ENCODE peak calls at places on chromosomes 3 and 15, in eight cellular contexts. Y, K, J, I, N, B, T and H are unnamed samples.
A peak's percentile ranks its signal among the peaks of the same experiment; 100 is the strongest.

GRCh38 chr15:31273258-31273941 is 53.2 kb upstream of the KLF13 start:
- DNase-seq in T (peak; percentile 30), N (peak; percentile 42), J (peak; percentile 59), Y (peak; percentile 30), K (peak; percentile 40), I (no peak), B (no peak), H (no peak)

GRCh38 chr3:57952651-57953050 is 55.6 kb upstream of the FLNB start:
- DNase-seq in T (no peak), Y (peak; percentile 13), I (no peak), B (no peak), K (no peak), J (no peak), N (no peak), H (no peak)

GRCh38 chr15:100008258-100008657 is 275.0 kb upstream of the LYSMD4 start:
- DNase-seq in Y (no peak), T (no peak), I (peak; percentile 20), K (no peak), J (peak; percentile 65), N (no peak), B (no peak), H (no peak)

GRCh38 chr3:156448300-156448699 is 106.6 kb downstream of the SSR3 start:
- DNase-seq in Y (no peak), T (no peak), N (no peak), I (peak; percentile 29), J (no peak), K (no peak), B (peak; percentile 39), H (peak; percentile 3)

GRCh38 chr3:189967254-189967865 is 153.3 kb downstream of the P3H2 start:
- DNase-seq in K (no peak), T (no peak), B (peak; percentile 73), I (peak; percentile 44), Y (no peak), J (no peak), N (no peak), H (peak; percentile 48)

GRCh38 chr3:159926573-159926972 is 62.1 kb upstream of the IL12A start:
- DNase-seq in K (no peak), J (no peak), B (no peak), I (no peak), N (no peak), T (no peak), Y (no peak), H (no peak)

GRCh38 chr3:64056616-64057165 is 33.4 kb upstream of the PSMD6 start:
- DNase-seq in T (no peak), N (no peak), K (no peak), I (peak; percentile 96), J (no peak), B (no peak), Y (no peak), H (no peak)

GRCh38 chr3:183180105-183180763 is 17.7 kb upstream of the LAMP3 start:
- DNase-seq in J (no peak), Y (no peak), K (peak; percentile 46), I (no peak), B (peak; percentile 15), N (no peak), T (no peak), H (no peak)

GRCh38 chr3:42692667-42693529 is 7.6 kb downstream of the KLHL40 start:
- DNase-seq in B (no peak), T (peak; percentile 29), J (no peak), I (no peak), N (no peak), K (no peak), Y (peak; percentile 19), H (no peak)

GRCh38 chr3:58095471-58096145 is 87.4 kb downstream of the FLNB start:
- DNase-seq in T (no peak), N (no peak), J (no peak), I (no peak), Y (no peak), B (no peak), K (no peak), H (no peak)

GRCh38 chr3:105688821-105689220 is 180.0 kb downstream of the CBLB start:
- DNase-seq in N (no peak), I (no peak), J (no peak), Y (no peak), T (no peak), K (no peak), B (no peak), H (no peak)

GRCh38 chr3:58487140-58487886 is 4.6 kb upstream of the KCTD6 start:
- DNase-seq in I (peak; percentile 74), Y (peak; percentile 52), T (peak; percentile 76), J (no peak), K (no peak), N (peak; percentile 64), B (no peak), H (no peak)

GRCh38 chr3:16978234-16978920 is 93.6 kb downstream of the PLCL2 start:
- DNase-seq in J (no peak), T (no peak), I (peak; percentile 55), K (no peak), N (no peak), Y (no peak), B (no peak), H (no peak)

GRCh38 chr3:177478170-177478859 is 281.0 kb upstream of the TBL1XR1 start:
- DNase-seq in J (peak; percentile 72), B (no peak), Y (peak; percentile 34), T (no peak), N (no peak), I (peak; percentile 100), K (peak; percentile 71), H (no peak)

GRCh38 chr3:59212128-59212764 is 162.4 kb upstream of the CFAP20DC start:
- DNase-seq in I (peak; percentile 38), K (no peak), B (peak; percentile 61), Y (no peak), N (no peak), T (no peak), J (no peak), H (peak; percentile 55)

GRCh38 chr15:92462771-92463170 is 69.1 kb downstream of the ST8SIA2 start:
- DNase-seq in K (no peak), J (no peak), N (no peak), Y (no peak), B (no peak), T (no peak), I (peak; percentile 43), H (no peak)

GRCh38 chr3:126752303-126753190 is 48.5 kb downstream of the CHCHD6 start:
- DNase-seq in N (peak; percentile 91), J (no peak), Y (peak; percentile 80), K (peak; percentile 83), B (peak; percentile 88), T (peak; percentile 85), I (peak; percentile 72), H (peak; percentile 58)

GRCh38 chr15:47185222-47185800 is 532.0 kb upstream of the SEMA6D start:
- DNase-seq in N (no peak), Y (no peak), K (no peak), B (no peak), T (no peak), J (no peak), I (no peak), H (no peak)

GRCh38 chr3:197858598-197858997 is 67.5 kb downstream of the LRCH3 start:
- DNase-seq in J (no peak), K (no peak), T (no peak), N (no peak), B (no peak), I (no peak), Y (no peak), H (no peak)

GRCh38 chr3:194133661-194134230 is 2.2 kb upstream of the HES1 start:
- DNase-seq in Y (peak; percentile 55), B (peak; percentile 66), I (peak; percentile 75), N (peak; percentile 85), J (no peak), K (peak; percentile 79), T (peak; percentile 73), H (peak; percentile 37)

DNA sequence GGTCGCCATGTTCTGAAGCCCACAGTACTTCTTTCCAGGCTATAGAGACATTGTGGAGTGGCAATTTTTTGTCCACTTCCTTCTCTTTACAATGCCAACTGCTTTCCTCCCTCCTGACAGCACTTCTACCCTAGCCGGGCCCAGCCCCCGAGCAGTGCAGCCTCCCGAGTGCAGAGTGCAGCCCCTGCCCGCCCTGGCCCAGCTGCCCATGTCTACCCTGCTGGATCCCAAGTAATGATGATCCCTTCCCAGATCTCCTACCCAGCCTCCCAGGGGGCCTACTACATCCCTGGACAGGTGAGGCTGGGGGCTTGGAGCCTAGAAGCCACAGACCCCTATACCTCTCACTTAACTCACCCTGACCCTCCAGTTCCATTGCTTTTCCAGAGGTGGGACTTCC is 2.8 kb downstream of the EIF4G1 start:
- DNase-seq in B (no peak), I (no peak), J (no peak), T (peak; percentile 38), Y (no peak), K (no peak), N (no peak), H (no peak)
- H3K4me1 ChIP-seq in B (peaks cover 13% of the 10 kb centered on the region), I (peaks cover 23% of the 10 kb centered on the region), J (peaks cover 17% of the 10 kb centered on the region), T (no peaks in the 10 kb centered on the region), Y (peaks cover 73% of the 10 kb centered on the region), K (no peaks in the 10 kb centered on the region), N (peaks cover 65% of the 10 kb centered on the region), H (peaks cover 6% of the 10 kb centered on the region)

GRCh38 chr3:172275586-172275985 is 172.7 kb downstream of the GHSR start:
- DNase-seq in B (no peak), J (no peak), I (no peak), T (no peak), Y (no peak), N (no peak), K (no peak), H (no peak)
- H3K27ac ChIP-seq in B (no peak overlapping the region), J (no peak overlapping the region), I (no peak overlapping the region), T (no peak overlapping the region), Y (no peak overlapping the region), N (no peak overlapping the region), K (no peak overlapping the region), H (no peak overlapping the region)

DNA sequence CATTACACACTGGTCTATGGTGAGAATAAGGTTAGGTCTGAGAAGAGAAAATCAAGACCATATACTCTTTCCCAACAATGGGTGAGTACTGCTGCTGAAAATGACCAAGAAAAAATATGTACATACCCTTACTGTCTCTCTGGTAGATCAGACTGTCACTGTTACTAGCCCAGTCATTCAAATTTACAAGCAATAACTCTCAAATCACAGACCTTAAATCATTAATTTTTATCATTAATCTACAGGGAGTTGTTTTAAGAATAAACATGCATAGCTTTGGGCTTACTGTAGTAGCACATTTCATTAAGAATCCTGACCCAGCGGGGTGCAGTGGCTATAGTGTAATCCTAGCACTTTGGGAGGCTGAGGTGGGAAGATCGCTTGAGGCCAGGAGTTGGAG is 17.4 kb downstream of the DCP1A start:
- DNase-seq in N (no peak), K (no peak), J (no peak), I (no peak), Y (no peak), B (no peak), T (no peak), H (no peak)
- H3K4me3 ChIP-seq in N (no peak overlapping the region), K (no peak overlapping the region), J (no peak overlapping the region), I (no peak overlapping the region), Y (no peak overlapping the region), B (peak overlapping the region; percentile 43), T (no peak overlapping the region), H (no peak overlapping the region)

DNA sequence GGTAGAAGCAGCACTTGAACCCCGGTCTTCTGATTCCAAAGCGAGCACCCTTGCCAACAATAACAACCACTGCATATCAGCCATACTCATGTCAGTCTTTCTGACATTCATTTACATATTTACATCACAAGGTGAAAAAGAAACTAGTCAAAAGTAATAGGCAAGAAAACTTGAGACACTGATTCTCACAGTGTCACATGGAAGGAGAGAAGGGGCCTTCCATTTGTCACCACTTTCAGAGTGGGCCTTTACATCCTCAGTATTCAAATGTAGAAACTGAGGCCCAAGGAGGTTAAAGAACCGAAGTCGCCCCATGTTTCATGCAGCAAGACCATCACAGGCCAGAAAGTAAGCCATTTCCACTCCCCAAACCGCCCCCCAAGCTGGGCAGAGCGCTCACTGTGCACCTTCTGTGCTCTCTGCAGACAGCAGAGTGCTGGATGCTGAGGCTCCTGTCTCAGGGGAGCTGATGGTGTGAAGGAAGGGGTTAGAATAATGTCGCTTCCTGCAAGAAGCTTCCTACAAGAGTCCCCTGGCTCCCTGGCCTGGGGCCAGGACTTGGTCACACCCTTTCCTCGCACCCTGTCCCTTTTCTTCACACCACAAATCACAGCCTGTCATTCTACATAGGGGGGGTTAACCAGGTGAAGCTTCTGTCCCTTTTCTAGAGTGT is 260.1 kb downstream of the UACA start:
- DNase-seq in I (no peak), J (no peak), Y (no peak), K (no peak), B (no peak), T (peak; percentile 44), N (no peak), H (no peak)
- H3K4me1 ChIP-seq in I (peaks cover 24% of the 10 kb centered on the region), J (peaks cover 46% of the 10 kb centered on the region), Y (peaks cover 56% of the 10 kb centered on the region), K (no peaks in the 10 kb centered on the region), B (peaks cover 6% of the 10 kb centered on the region), T (no peaks in the 10 kb centered on the region), N (peaks cover 17% of the 10 kb centered on the region), H (no peaks in the 10 kb centered on the region)